ENCODE peak calls at places on chromosomes 16 and 17, in four cellular contexts. X is SJSA1, D is RPMI7951, E is NCI-H774. Y is an unnamed sample.

GRCh38 chr17:48624544-48625501 is 1.3 kb downstream of the HOXB9 start:
- DNase-seq in D (peak), E (no peak), X (peak), Y (peak)

GRCh38 chr16:63789603-63790002 is 1332.3 kb downstream of the CDH11 start:
- DNase-seq in D (no peak), E (no peak), X (no peak), Y (no peak)

GRCh38 chr16:87389245-87389644 is 2.9 kb upstream of the MAP1LC3B start:
- DNase-seq in X (no peak), E (no peak), D (no peak), Y (no peak)

GRCh38 chr17:50596191-50597037 is 35.9 kb downstream of the CACNA1G start:
- DNase-seq in X (no peak), D (no peak), E (no peak), Y (no peak)

GRCh38 chr16:6684076-6684673 is 648.5 kb upstream of the RBFOX1 start:
- DNase-seq in E (peak), X (no peak), D (peak), Y (peak)

GRCh38 chr16:12157510-12158093 is 181.1 kb downstream of the SNX29 start:
- DNase-seq in X (peak), D (peak), E (no peak), Y (peak)

GRCh38 chr16:81214745-81215166 is 23.7 kb upstream of the BCO1 start:
- DNase-seq in E (no peak), D (peak), X (no peak), Y (no peak)

GRCh38 chr17:66548158-66548557 is 245.7 kb downstream of the PRKCA start:
- DNase-seq in D (peak), X (peak), E (no peak), Y (peak)

GRCh38 chr16:4918790-4919210 is 18.1 kb downstream of the PPL start:
- DNase-seq in E (no peak), X (no peak), D (no peak), Y (no peak)